ENCODE peak calls at places on chromosomes 1 and 21, in seven cellular contexts. T, E, L, X, M, I and U are unnamed samples.
A peak's percentile ranks its signal among the peaks of the same experiment; 100 is the strongest.

GRCh38 chr1:59249738-59250137 is 47.2 kb upstream of the FGGY start:
- DNase-seq in T (no peak), E (no peak), L (no peak), X (no peak), M (no peak), I (no peak), U (no peak)

GRCh38 chr1:233904979-233905415 is 521 bp downstream of the SLC35F3 start:
- DNase-seq in T (no peak), E (no peak), L (no peak), X (no peak), M (no peak), I (no peak), U (no peak)

GRCh38 chr21:43733529-43734071 is 14.7 kb downstream of the PDXK start:
- DNase-seq in T (no peak), E (no peak), L (peak; percentile 51), X (no peak), M (no peak), I (no peak), U (no peak)

GRCh38 chr1:229059671-229060079 is 211.2 kb upstream of the RAB4A start:
- DNase-seq in T (no peak), E (no peak), L (no peak), X (no peak), M (no peak), I (no peak), U (no peak)

GRCh38 chr1:23743287-23744052 is at the start of gene ELOA:
- DNase-seq in T (peak; percentile 69), E (peak; percentile 53), L (peak; percentile 78), X (peak; percentile 78), M (peak; percentile 72), I (peak; percentile 68), U (peak; percentile 57)

GRCh38 chr1:77016371-77016770 is 149.1 kb downstream of the ST6GALNAC5 start:
- DNase-seq in T (no peak), E (no peak), L (no peak), X (no peak), M (no peak), I (no peak), U (no peak)

GRCh38 chr1:31987231-31987630 is 26.4 kb upstream of the KHDRBS1 start:
- DNase-seq in T (no peak), E (no peak), L (no peak), X (no peak), M (no peak), I (no peak), U (no peak)

GRCh38 chr1:206937437-206937836 is 8.8 kb downstream of the PIGR start:
- DNase-seq in T (no peak), E (no peak), L (no peak), X (no peak), M (no peak), I (no peak), U (no peak)